ENCODE peak calls at places on chromosomes 4 and X, in six cellular contexts. V is occipital lobe; S is heart right ventricle; C is ovary; Z is stimulated activated CD4-positive, alpha-beta T cell treated with anti-CD3 and anti-CD28 coated beads, TNF-alpha, amount 100 ng/mL, for 1 hour; F is AG10803. H is an unnamed sample.

GRCh38 chrX:57655065-57655464 is 25.0 kb downstream of the NLRP2B start:
- DNase-seq in S (no peak), Z (no peak), F (no peak), C (no peak), V (no peak), H (no peak)

GRCh38 chrX:152600853-152601635 is 36.7 kb upstream of the GABRQ start:
- DNase-seq in Z (no peak), V (peak), F (no peak), S (no peak), C (no peak), H (no peak)

GRCh38 chr4:40763228-40763716 is 13.5 kb downstream of the NSUN7 start:
- DNase-seq in V (no peak), C (no peak), S (no peak), F (peak), Z (no peak), H (no peak)

GRCh38 chr4:75672461-75673026 is 667 bp downstream of the G3BP2 start:
- DNase-seq in V (peak), F (peak), C (peak), S (peak), Z (peak), H (peak)

GRCh38 chr4:3414421-3415279 is 27.1 kb upstream of the HGFAC start:
- DNase-seq in F (no peak), C (peak), V (no peak), S (no peak), Z (no peak), H (no peak)

GRCh38 chr4:161505141-161505540 is 658.7 kb downstream of the FSTL5 start:
- DNase-seq in C (no peak), S (no peak), Z (no peak), F (no peak), V (no peak), H (no peak)

GRCh38 chr4:77820836-77821561 is 1.8 kb upstream of the CNOT6L start:
- DNase-seq in V (peak), Z (no peak), F (peak), S (no peak), C (no peak), H (peak)

GRCh38 chr4:187887886-187888285 is 107.7 kb upstream of the ZFP42 start:
- DNase-seq in F (no peak), S (no peak), Z (no peak), V (no peak), C (no peak), H (no peak)

GRCh38 chrX:138794285-138794684 is 82.8 kb upstream of the FGF13 start:
- DNase-seq in C (no peak), V (no peak), S (no peak), Z (no peak), F (no peak), H (peak)

GRCh38 chr4:1991596-1992434 is 17.0 kb downstream of the NELFA start:
- DNase-seq in V (no peak), Z (no peak), F (no peak), S (no peak), C (peak), H (no peak)

GRCh38 chr4:6137027-6137746 is 63.2 kb downstream of the JAKMIP1 start:
- DNase-seq in V (no peak), C (no peak), F (no peak), S (no peak), Z (no peak), H (no peak)

GRCh38 chrX:49271341-49271740 is 1.7 kb downstream of the PPP1R3F start:
- DNase-seq in Z (no peak), F (no peak), C (no peak), V (no peak), S (no peak), H (no peak)

GRCh38 chr4:827209-828081 is 1.5 kb upstream of the CPLX1 start:
- DNase-seq in C (no peak), F (no peak), Z (no peak), S (no peak), V (no peak), H (no peak)

GRCh38 chr4:8832130-8832930 is 39.3 kb downstream of the HMX1 start:
- DNase-seq in C (peak), Z (no peak), S (no peak), F (peak), V (no peak), H (no peak)

GRCh38 chr4:122744229-122744628 is 11.7 kb downstream of the BBS12 start:
- DNase-seq in C (no peak), V (no peak), S (no peak), F (peak), Z (no peak), H (peak)

GRCh38 chr4:17055788-17056187 is 157.3 kb upstream of the LDB2 start:
- DNase-seq in Z (no peak), V (peak), S (no peak), F (peak), C (no peak), H (peak)